ENCODE peak calls at places on chromosomes 1 and 21, in four cellular contexts. R is right lobe of liver, X is body of pancreas, O is heart left ventricle. K is an unnamed sample.

GRCh38 chr1:42852608-42852980 is 6.2 kb downstream of the ZNF691 start:
- ATAC-seq in R (peak; percentile 15), X (no peak), O (no peak), K (no peak)

GRCh38 chr1:92037400-92037799 is 7.6 kb downstream of the EPHX4 start:
- ATAC-seq in R (no peak), X (no peak), O (no peak), K (no peak)

GRCh38 chr1:174736831-174737230 is 262.9 kb upstream of the CACYBP start:
- ATAC-seq in R (no peak), X (no peak), O (no peak), K (no peak)

GRCh38 chr1:10084045-10084444 is 51.3 kb downstream of the UBE4B start:
- ATAC-seq in R (no peak), X (no peak), O (no peak), K (no peak)

GRCh38 chr1:145692785-145693443 is 14.3 kb downstream of the PDZK1 start:
- ATAC-seq in R (peak; percentile 18), X (no peak), O (no peak), K (no peak)

GRCh38 chr1:84286071-84286470 is 15.4 kb upstream of the SAMD13 start:
- ATAC-seq in R (no peak), X (no peak), O (no peak), K (no peak)

GRCh38 chr1:169217621-169218020 is 111.1 kb downstream of the ATP1B1 start:
- ATAC-seq in R (no peak), X (no peak), O (no peak), K (no peak)

GRCh38 chr1:157982111-157982510 is 11.3 kb upstream of the KIRREL1 start:
- ATAC-seq in R (no peak), X (no peak), O (no peak), K (no peak)

GRCh38 chr1:48480504-48480903 is 8.5 kb upstream of the SPATA6 start:
- ATAC-seq in R (no peak), X (no peak), O (no peak), K (no peak)

GRCh38 chr1:193437785-193438184 is 251.4 kb upstream of the B3GALT2 start:
- ATAC-seq in R (no peak), X (no peak), O (no peak), K (no peak)

GRCh38 chr1:52914463-52914862 is 7.1 kb downstream of the ECHDC2 start:
- ATAC-seq in R (peak; percentile 20), X (no peak), O (no peak), K (no peak)

GRCh38 chr1:111725192-111725591 is 14.0 kb downstream of the INKA2 start:
- ATAC-seq in R (peak; percentile 43), X (no peak), O (peak; percentile 66), K (peak; percentile 79)

GRCh38 chr21:33412832-33413519 is 9.8 kb downstream of the IFNGR2 start:
- ATAC-seq in R (peak; percentile 94), X (peak; percentile 39), O (no peak), K (no peak)

GRCh38 chr1:59718064-59718988 is 96.4 kb upstream of the HOOK1 start:
- ATAC-seq in R (peak; percentile 47), X (no peak), O (peak; percentile 80), K (no peak)

GRCh38 chr21:40563845-40564717 is 282.9 kb downstream of the DSCAM start:
- ATAC-seq in R (peak; percentile 75), X (no peak), O (no peak), K (no peak)

GRCh38 chr21:37866027-37866426 is 50.2 kb downstream of the KCNJ6 start:
- ATAC-seq in R (peak; percentile 74), X (no peak), O (peak; percentile 87), K (peak; percentile 66)

GRCh38 chr1:46772571-46772970 is 26.3 kb upstream of the CYP4B1 start:
- ATAC-seq in R (no peak), X (no peak), O (peak; percentile 81), K (peak; percentile 90)

GRCh38 chr1:75765697-75766355 is 20.2 kb upstream of the RABGGTB start:
- ATAC-seq in R (no peak), X (no peak), O (no peak), K (no peak)

GRCh38 chr1:219419860-219420259 is 193.0 kb downstream of the ZC3H11B start:
- ATAC-seq in R (peak; percentile 64), X (no peak), O (no peak), K (no peak)

GRCh38 chr1:75791022-75791421 is 5.0 kb downstream of the RABGGTB start:
- ATAC-seq in R (peak; percentile 60), X (no peak), O (no peak), K (no peak)

GRCh38 chr1:164683235-164683634 is 124.3 kb downstream of the PBX1 start:
- ATAC-seq in R (peak; percentile 86), X (peak; percentile 96), O (no peak), K (no peak)

GRCh38 chr1:205589618-205590456 is 42.0 kb downstream of the ELK4 start:
- ATAC-seq in R (no peak), X (no peak), O (no peak), K (no peak)

GRCh38 chr21:32735524-32735923 is 7.7 kb upstream of the SYNJ1 start:
- ATAC-seq in R (no peak), X (no peak), O (no peak), K (no peak)

GRCh38 chr1:14970115-14970798 is 183.3 kb upstream of the TMEM51 start:
- ATAC-seq in R (no peak), X (peak; percentile 50), O (peak; percentile 21), K (peak; percentile 39)

GRCh38 chr1:205950280-205950679 is 7.0 kb upstream of the SLC26A9 start:
- ATAC-seq in R (no peak), X (peak; percentile 43), O (peak; percentile 31), K (no peak)

GRCh38 chr1:32072622-32073386 is at the start of gene TMEM39B:
- ATAC-seq in R (peak; percentile 96), X (peak; percentile 95), O (peak; percentile 96), K (peak; percentile 94)
- TF ChIP-seq POLR2A in R (peak; percentile 63), X (peak; percentile 65), O (no peak), K (peak; percentile 44)

GRCh38 chr1:220892086-220892376 is 12.8 kb downstream of the HLX start:
- ATAC-seq in R (no peak), X (no peak), O (no peak), K (no peak)
- H3K9me3 ChIP-seq in R (no peaks in the 10 kb centered on the region), X (no peaks in the 10 kb centered on the region), O (no peaks in the 10 kb centered on the region), K (peaks cover 4% of the 10 kb centered on the region)

GRCh38 chr1:12149791-12150175 is 17.0 kb upstream of the TNFRSF1B start:
- ATAC-seq in R (no peak), X (no peak), O (no peak), K (no peak)

GRCh38 chr1:12147116-12147753 is 19.6 kb upstream of the TNFRSF1B start:
- ATAC-seq in R (peak; percentile 26), X (no peak), O (peak; percentile 45), K (peak; percentile 40)

GRCh38 chr1:12148160-12148957 is 18.4 kb upstream of the TNFRSF1B start:
- ATAC-seq in R (peak; percentile 71), X (no peak), O (no peak), K (no peak)

GRCh38 chr1:12150456-12151200 is 16.2 kb upstream of the TNFRSF1B start:
- ATAC-seq in R (peak; percentile 14), X (no peak), O (peak; percentile 40), K (no peak)

GRCh38 chr1:12148958-12149790 is 17.6 kb upstream of the TNFRSF1B start:
- ATAC-seq in R (no peak), X (no peak), O (no peak), K (no peak)
- H3K4me3 ChIP-seq in R (no peak overlapping the region), X (no peak overlapping the region), O (no peak overlapping the region), K (no peak overlapping the region)

DNA sequence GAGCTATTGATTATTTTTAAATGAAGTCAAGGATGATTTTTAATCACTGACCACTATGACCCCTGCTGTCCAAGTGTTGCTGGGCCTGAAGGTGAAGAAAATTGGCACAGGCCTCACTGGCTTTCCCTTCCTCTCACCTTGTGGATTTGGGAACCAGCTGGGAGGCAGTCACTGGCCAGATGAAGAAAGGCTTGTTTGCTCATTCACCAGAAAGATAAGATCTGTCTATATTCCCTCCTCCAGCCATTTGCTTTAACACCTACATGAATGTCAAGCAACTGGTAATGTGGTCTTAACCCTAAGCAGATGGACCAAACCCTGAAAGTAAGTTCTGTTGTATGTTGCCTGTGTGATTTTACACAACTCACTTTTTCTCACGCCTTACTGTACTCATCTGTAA is 10.3 kb upstream of the SRRM1 start:
- ATAC-seq in R (no peak), X (no peak), O (no peak), K (no peak)
- TF ChIP-seq POLR2A in R (no peak), X (no peak), O (no peak), K (no peak)

GRCh38 chr1:2877391-2877790 is 75.9 kb upstream of the TTC34 start:
- ATAC-seq in R (no peak), X (no peak), O (no peak), K (no peak)
- H3K9me3 ChIP-seq in R (no peaks in the 10 kb centered on the region), X (no peaks in the 10 kb centered on the region), O (no peaks in the 10 kb centered on the region), K (no peaks in the 10 kb centered on the region)

GRCh38 chr1:95793893-95794292 is 559.9 kb downstream of the RWDD3 start:
- ATAC-seq in R (no peak), X (no peak), O (no peak), K (no peak)
- H3K4me3 ChIP-seq in R (no peak overlapping the region), X (no peak overlapping the region), O (no peak overlapping the region), K (no peak overlapping the region)

GRCh38 chr1:39561321-39561720 is 15.3 kb downstream of the PABPC4 start:
- ATAC-seq in R (no peak), X (no peak), O (no peak), K (no peak)
- TF ChIP-seq POLR2A in R (no peak), X (no peak), O (no peak), K (no peak)

GRCh38 chr1:40462956-40463590 is 12.8 kb downstream of the ZFP69B start:
- ATAC-seq in R (no peak), X (no peak), O (no peak), K (no peak)
- H3K9me3 ChIP-seq in R (peaks cover 61% of the 10 kb centered on the region), X (no peaks in the 10 kb centered on the region), O (peaks cover 99% of the 10 kb centered on the region), K (no peaks in the 10 kb centered on the region)

DNA sequence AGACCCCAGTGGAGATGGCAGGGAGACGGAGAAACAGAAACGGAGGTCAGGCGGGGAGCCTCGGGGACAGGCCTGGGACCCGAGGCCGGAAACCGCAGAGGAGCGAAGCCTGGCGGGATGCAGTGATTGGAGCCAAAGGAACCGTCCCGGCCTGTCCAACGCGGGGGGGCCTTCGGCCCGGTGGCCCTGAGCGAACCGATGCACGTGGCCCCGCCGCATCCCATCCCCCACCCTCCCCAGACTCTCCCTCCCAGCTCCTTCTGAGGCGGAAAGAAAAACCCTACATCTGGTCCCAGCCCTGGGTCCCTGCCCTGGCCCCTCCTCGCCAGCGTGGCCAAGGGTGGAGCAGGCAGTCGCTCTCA is 1.2 kb upstream of the CRABP2 start:
- ATAC-seq in R (peak; percentile 34), X (peak; percentile 15), O (peak; percentile 60), K (peak; percentile 46)
- H3K4me3 ChIP-seq in R (no peak overlapping the region), X (no peak overlapping the region), O (peak overlapping the region; percentile 16), K (peak overlapping the region; percentile 18)

K was measured in gastroesophageal sphincter.